ENCODE peak calls at places on chromosome 1, in six cellular contexts. Y is heart right ventricle; C is thoracic aorta; M is astrocyte of the spinal cord; I is heart left ventricle; H is CD4-positive, alpha-beta T cell. A is an unnamed sample.

GRCh38 chr1:150505431-150505830 is 2.5 kb upstream of the ECM1 start:
- DNase-seq in Y (no peak), C (no peak), M (no peak), I (peak; percentile 2), H (no peak), A (no peak)

GRCh38 chr1:36973056-36973455 is 61.3 kb downstream of the GRIK3 start:
- DNase-seq in Y (no peak), C (no peak), M (no peak), I (no peak), H (no peak), A (no peak)

GRCh38 chr1:19348441-19349198 is 36.5 kb downstream of the SLC66A1 start:
- DNase-seq in Y (no peak), C (no peak), M (no peak), I (no peak), H (no peak), A (no peak)

GRCh38 chr1:193703655-193704054 is 517.2 kb upstream of the B3GALT2 start:
- DNase-seq in Y (no peak), C (no peak), M (no peak), I (no peak), H (no peak), A (no peak)

GRCh38 chr1:218616681-218617080 is 271.5 kb downstream of the TGFB2 start:
- DNase-seq in Y (no peak), C (no peak), M (peak; percentile 49), I (no peak), H (no peak), A (no peak)

GRCh38 chr1:77605246-77606026 is 77.0 kb downstream of the ZZZ3 start:
- DNase-seq in Y (peak; percentile 53), C (no peak), M (peak; percentile 83), I (peak; percentile 72), H (no peak), A (no peak)

GRCh38 chr1:227996187-227996950 is 10.4 kb upstream of the WNT3A start:
- DNase-seq in Y (no peak), C (no peak), M (no peak), I (no peak), H (no peak), A (no peak)

GRCh38 chr1:181131255-181131901 is 42.9 kb downstream of the IER5 start:
- DNase-seq in Y (no peak), C (no peak), M (no peak), I (no peak), H (no peak), A (no peak)

GRCh38 chr1:77084457-77084856 is 134.8 kb downstream of the PIGK start:
- DNase-seq in Y (no peak), C (no peak), M (no peak), I (no peak), H (no peak), A (no peak)

GRCh38 chr1:154934358-154934948 is 2.1 kb downstream of the PMVK start:
- DNase-seq in Y (no peak), C (no peak), M (no peak), I (no peak), H (no peak), A (no peak)

GRCh38 chr1:10788592-10789006 is 7.8 kb downstream of the CASZ1 start:
- DNase-seq in Y (peak; percentile 73), C (no peak), M (no peak), I (peak; percentile 82), H (no peak), A (no peak)

GRCh38 chr1:241323510-241323909 is 33.5 kb downstream of the RGS7 start:
- DNase-seq in Y (no peak), C (no peak), M (peak; percentile 50), I (no peak), H (no peak), A (peak; percentile 55)

GRCh38 chr1:33569331-33569730 is 96.9 kb downstream of the ZSCAN20 start:
- DNase-seq in Y (no peak), C (no peak), M (no peak), I (no peak), H (no peak), A (no peak)

GRCh38 chr1:8025061-8025670 is 943 bp downstream of the ERRFI1 start:
- DNase-seq in Y (no peak), C (no peak), M (peak; percentile 35), I (no peak), H (peak; percentile 4), A (no peak)

GRCh38 chr1:203250936-203251335 is 21.5 kb upstream of the CHIT1 start:
- DNase-seq in Y (no peak), C (no peak), M (no peak), I (no peak), H (no peak), A (no peak)

GRCh38 chr1:210817385-210818275 is 316.3 kb downstream of the KCNH1 start:
- DNase-seq in Y (no peak), C (no peak), M (no peak), I (no peak), H (no peak), A (no peak)

GRCh38 chr1:102937401-102937800 is 170.9 kb downstream of the COL11A1 start:
- DNase-seq in Y (no peak), C (no peak), M (no peak), I (no peak), H (no peak), A (no peak)

GRCh38 chr1:227449051-227449450 is 114.3 kb upstream of the ZNF678 start:
- DNase-seq in Y (no peak), C (no peak), M (no peak), I (no peak), H (no peak), A (peak; percentile 20)

GRCh38 chr1:148264374-148265276 is 112.5 kb upstream of the NBPF11 start:
- DNase-seq in Y (no peak), C (no peak), M (peak; percentile 73), I (no peak), H (no peak), A (no peak)

GRCh38 chr1:72066431-72066830 is 215.9 kb downstream of the NEGR1 start:
- DNase-seq in Y (no peak), C (no peak), M (no peak), I (no peak), H (no peak), A (no peak)

GRCh38 chr1:230392920-230393521 is 33.1 kb downstream of the PGBD5 start:
- DNase-seq in Y (no peak), C (no peak), M (no peak), I (no peak), H (no peak), A (no peak)

GRCh38 chr1:229895605-229896004 is 171.4 kb upstream of the GALNT2 start:
- DNase-seq in Y (no peak), C (no peak), M (no peak), I (no peak), H (no peak), A (no peak)

GRCh38 chr1:225691377-225691776 is 38.5 kb upstream of the ENAH start:
- DNase-seq in Y (no peak), C (no peak), M (peak; percentile 74), I (no peak), H (no peak), A (no peak)

DNA sequence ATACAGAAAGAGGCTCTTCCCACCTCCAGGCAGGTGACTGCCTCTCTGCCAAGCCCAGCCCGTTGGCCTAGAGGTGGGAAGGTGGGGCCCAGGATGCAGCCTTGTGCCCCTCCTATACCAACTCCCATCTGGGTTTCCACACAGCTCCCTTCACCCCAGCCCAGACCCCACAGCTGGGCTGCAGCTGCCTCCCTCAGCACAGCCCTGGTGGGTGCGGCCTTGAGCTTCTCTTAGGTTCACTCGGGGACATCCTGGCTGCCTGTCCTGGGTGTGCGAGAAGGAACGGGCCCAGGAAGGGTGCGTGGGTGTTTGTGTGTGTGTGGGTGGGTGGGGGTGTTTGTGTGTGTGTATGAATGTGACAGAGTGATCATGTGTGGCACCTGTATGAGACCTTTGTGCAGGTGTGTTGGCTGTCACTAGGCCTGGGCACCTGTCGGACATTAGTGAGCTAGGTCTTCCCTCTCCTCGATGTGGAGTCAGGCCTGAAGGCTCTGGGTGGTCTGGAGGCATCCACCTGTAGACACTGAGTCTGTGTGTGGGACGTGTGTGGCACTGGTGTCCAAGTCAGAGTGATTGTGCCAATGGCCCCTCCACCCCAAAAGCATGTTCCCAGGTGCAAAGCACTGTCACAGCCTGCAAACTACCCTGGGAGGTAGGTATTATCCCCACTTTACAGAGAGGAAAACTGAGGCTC is 30.7 kb downstream of the FOXO6 start:
- DNase-seq in Y (no peak), C (no peak), M (no peak), I (no peak), H (no peak), A (no peak)
- TF ChIP-seq CTCF in Y (no peak), C (no peak), M (no peak), I (no peak), H (no peak), A (no peak)

DNA sequence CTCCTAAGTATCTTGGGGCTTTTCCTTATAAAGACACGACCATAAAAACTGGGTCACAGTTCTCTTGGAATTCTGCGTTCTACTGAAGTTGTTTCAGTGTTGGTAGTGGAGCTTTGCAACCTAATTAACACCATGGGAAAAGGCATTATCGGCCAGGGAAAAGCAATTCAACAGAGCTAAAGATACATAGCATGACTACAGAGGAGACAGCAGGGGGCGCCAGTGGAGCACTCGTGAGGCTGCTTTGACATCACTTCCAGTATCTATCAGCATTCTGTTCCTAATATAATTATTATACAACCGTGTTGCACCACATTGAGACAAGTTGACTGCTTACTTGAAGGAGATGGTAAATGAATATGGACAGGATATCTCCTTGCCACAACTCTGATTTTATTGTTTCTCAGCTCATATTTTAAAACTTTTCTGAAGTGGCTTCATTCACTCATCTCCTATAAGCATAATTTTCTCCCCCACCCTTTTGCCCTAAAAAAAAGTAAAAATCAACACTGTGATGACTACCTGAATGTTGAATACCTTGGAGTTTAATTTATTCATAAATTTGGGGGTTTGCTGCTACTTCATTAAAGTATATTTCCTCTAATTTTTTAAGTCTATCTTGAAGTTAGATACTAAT is 39.4 kb downstream of the ZP4 start:
- DNase-seq in Y (no peak), C (no peak), M (peak; percentile 61), I (no peak), H (no peak), A (peak; percentile 62)
- TF ChIP-seq CTCF in Y (peak; percentile 22), C (no peak), M (peak; percentile 80), I (peak; percentile 28), H (no peak), A (peak; percentile 79)

DNA sequence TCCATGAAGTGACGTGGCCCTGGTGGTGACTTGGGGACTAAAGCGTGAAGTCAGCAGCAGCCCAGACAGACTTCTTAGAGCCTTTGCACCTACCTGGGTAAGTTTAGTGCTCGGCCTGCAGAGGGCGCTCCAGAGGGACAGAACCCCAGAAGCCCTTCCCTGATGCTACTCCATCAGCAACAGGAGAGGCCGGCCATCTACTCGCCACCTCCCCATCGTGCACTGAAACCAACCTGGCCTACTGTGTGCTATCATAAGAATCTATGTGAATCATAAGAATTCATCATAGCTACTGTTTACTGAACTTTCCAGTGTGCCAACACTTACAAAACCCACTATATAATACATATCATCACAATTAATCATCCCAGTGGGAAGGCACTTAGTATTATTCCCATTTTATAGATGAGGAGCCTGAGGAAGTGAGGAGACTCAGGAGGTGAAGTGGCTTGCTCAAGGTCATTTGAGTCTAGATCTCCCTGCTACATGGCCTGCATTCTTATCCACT is 7.9 kb upstream of the EDN2 start:
- DNase-seq in Y (no peak), C (no peak), M (no peak), I (peak; percentile 45), H (no peak), A (no peak)
- TF ChIP-seq CTCF in Y (peak; percentile 45), C (peak; percentile 36), M (peak; percentile 62), I (peak; percentile 39), H (no peak), A (peak; percentile 68)

DNA sequence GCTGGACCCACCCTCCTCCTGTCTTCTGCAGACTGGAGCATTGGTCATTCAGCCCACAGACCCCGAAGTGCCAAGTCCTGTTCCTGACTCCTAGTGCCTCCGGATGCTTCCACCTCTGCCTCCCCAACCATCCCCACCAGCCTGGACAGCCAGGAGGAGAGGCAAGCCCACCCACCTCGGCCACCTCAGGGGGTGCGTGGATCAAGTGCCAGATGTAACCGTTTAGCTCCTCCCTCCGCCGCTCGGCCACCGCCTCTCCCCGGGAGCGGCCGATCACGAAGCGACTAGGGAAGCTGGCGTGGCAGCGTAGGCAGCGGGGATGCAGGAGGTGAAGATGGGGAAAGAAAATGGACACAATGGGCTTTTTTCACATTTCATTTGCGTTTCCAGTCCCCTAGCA is 18.1 kb upstream of the PPP1R15B start:
- DNase-seq in Y (no peak), C (no peak), M (no peak), I (no peak), H (no peak), A (no peak)
- TF ChIP-seq CTCF in Y (no peak), C (no peak), M (no peak), I (no peak), H (no peak), A (no peak)